ENCODE peak calls at places on chromosomes 5 and 9, in ten cellular contexts. One of them, this sample, is unnamed.

GRCh38 chr9:36101916-36102741 is 34.4 kb upstream of the GLIPR2 start:
- DNase-seq in AG04450: peak
- DNase-seq in H7: no peak
- DNase-seq in adrenal gland: peak
- DNase-seq in T follicular helper cell: no peak
- DNase-seq in AG04449: peak
- DNase-seq in Caki2: peak
- DNase-seq in colonic mucosa: no peak
- DNase-seq in EL: peak
- DNase-seq in activated CD4-positive, alpha-beta T cell treated with anti-CD3 and anti-CD28 coated beads for 1 hour: no peak
- DNase-seq in this sample: no peak

GRCh38 chr5:148776780-148777179 is 49.6 kb upstream of the ADRB2 start:
- DNase-seq in adrenal gland: no peak
- DNase-seq in T follicular helper cell: no peak
- DNase-seq in AG04450: peak
- DNase-seq in Caki2: peak
- DNase-seq in AG04449: peak
- DNase-seq in H7: no peak
- DNase-seq in activated CD4-positive, alpha-beta T cell treated with anti-CD3 and anti-CD28 coated beads for 1 hour: no peak
- DNase-seq in colonic mucosa: no peak
- DNase-seq in EL: peak
- DNase-seq in this sample: no peak

GRCh38 chr9:35114921-35115341 is 731 bp downstream of the ATOSB start:
- DNase-seq in EL: peak
- DNase-seq in activated CD4-positive, alpha-beta T cell treated with anti-CD3 and anti-CD28 coated beads for 1 hour: no peak
- DNase-seq in H7: no peak
- DNase-seq in AG04450: no peak
- DNase-seq in AG04449: no peak
- DNase-seq in adrenal gland: peak
- DNase-seq in colonic mucosa: peak
- DNase-seq in Caki2: peak
- DNase-seq in T follicular helper cell: no peak
- DNase-seq in this sample: peak

GRCh38 chr5:134504629-134505300 is 20.7 kb upstream of the JADE2 start:
- DNase-seq in activated CD4-positive, alpha-beta T cell treated with anti-CD3 and anti-CD28 coated beads for 1 hour: no peak
- DNase-seq in EL: no peak
- DNase-seq in T follicular helper cell: no peak
- DNase-seq in Caki2: no peak
- DNase-seq in adrenal gland: no peak
- DNase-seq in AG04449: no peak
- DNase-seq in colonic mucosa: no peak
- DNase-seq in H7: no peak
- DNase-seq in AG04450: no peak
- DNase-seq in this sample: no peak

GRCh38 chr9:108168451-108168850 is 678.9 kb upstream of the KLF4 start:
- DNase-seq in colonic mucosa: no peak
- DNase-seq in activated CD4-positive, alpha-beta T cell treated with anti-CD3 and anti-CD28 coated beads for 1 hour: no peak
- DNase-seq in H7: no peak
- DNase-seq in AG04450: no peak
- DNase-seq in T follicular helper cell: no peak
- DNase-seq in EL: peak
- DNase-seq in Caki2: no peak
- DNase-seq in adrenal gland: no peak
- DNase-seq in AG04449: no peak
- DNase-seq in this sample: no peak

GRCh38 chr9:130212543-130213297 is 40.5 kb downstream of the NCS1 start:
- DNase-seq in colonic mucosa: no peak
- DNase-seq in Caki2: no peak
- DNase-seq in activated CD4-positive, alpha-beta T cell treated with anti-CD3 and anti-CD28 coated beads for 1 hour: no peak
- DNase-seq in T follicular helper cell: no peak
- DNase-seq in AG04450: no peak
- DNase-seq in H7: no peak
- DNase-seq in AG04449: no peak
- DNase-seq in EL: no peak
- DNase-seq in adrenal gland: no peak
- DNase-seq in this sample: no peak

GRCh38 chr9:4297795-4298254 is 2.0 kb downstream of the GLIS3 start:
- DNase-seq in activated CD4-positive, alpha-beta T cell treated with anti-CD3 and anti-CD28 coated beads for 1 hour: peak
- DNase-seq in AG04449: no peak
- DNase-seq in H7: peak
- DNase-seq in T follicular helper cell: no peak
- DNase-seq in adrenal gland: peak
- DNase-seq in AG04450: no peak
- DNase-seq in EL: peak
- DNase-seq in colonic mucosa: peak
- DNase-seq in Caki2: no peak
- DNase-seq in this sample: no peak

GRCh38 chr9:35229066-35229778 is 67.4 kb downstream of the UNC13B start:
- DNase-seq in adrenal gland: no peak
- DNase-seq in EL: no peak
- DNase-seq in AG04450: no peak
- DNase-seq in activated CD4-positive, alpha-beta T cell treated with anti-CD3 and anti-CD28 coated beads for 1 hour: no peak
- DNase-seq in Caki2: no peak
- DNase-seq in colonic mucosa: no peak
- DNase-seq in AG04449: no peak
- DNase-seq in T follicular helper cell: no peak
- DNase-seq in H7: no peak
- DNase-seq in this sample: no peak

GRCh38 chr9:28810375-28811075 is 1237.2 kb upstream of the C9orf72 start:
- DNase-seq in T follicular helper cell: no peak
- DNase-seq in H7: no peak
- DNase-seq in Caki2: peak
- DNase-seq in EL: no peak
- DNase-seq in adrenal gland: no peak
- DNase-seq in colonic mucosa: no peak
- DNase-seq in activated CD4-positive, alpha-beta T cell treated with anti-CD3 and anti-CD28 coated beads for 1 hour: no peak
- DNase-seq in AG04449: no peak
- DNase-seq in AG04450: no peak
- DNase-seq in this sample: no peak

GRCh38 chr5:61386062-61386800 is 54.2 kb downstream of the ZSWIM6 start:
- DNase-seq in colonic mucosa: no peak
- DNase-seq in AG04449: no peak
- DNase-seq in T follicular helper cell: no peak
- DNase-seq in activated CD4-positive, alpha-beta T cell treated with anti-CD3 and anti-CD28 coated beads for 1 hour: no peak
- DNase-seq in adrenal gland: no peak
- DNase-seq in EL: no peak
- DNase-seq in Caki2: no peak
- DNase-seq in AG04450: no peak
- DNase-seq in H7: no peak
- DNase-seq in this sample: no peak

GRCh38 chr5:169088032-169088726 is 212.8 kb downstream of the SLIT3 start:
- DNase-seq in adrenal gland: no peak
- DNase-seq in EL: no peak
- DNase-seq in H7: no peak
- DNase-seq in colonic mucosa: no peak
- DNase-seq in Caki2: no peak
- DNase-seq in T follicular helper cell: no peak
- DNase-seq in activated CD4-positive, alpha-beta T cell treated with anti-CD3 and anti-CD28 coated beads for 1 hour: no peak
- DNase-seq in AG04450: no peak
- DNase-seq in AG04449: no peak
- DNase-seq in this sample: no peak

GRCh38 chr9:127903557-127904475 is 4.4 kb upstream of the ST6GALNAC6 start:
- DNase-seq in AG04449: no peak
- DNase-seq in H7: peak
- DNase-seq in Caki2: peak
- DNase-seq in T follicular helper cell: peak
- DNase-seq in EL: no peak
- DNase-seq in AG04450: no peak
- DNase-seq in colonic mucosa: peak
- DNase-seq in adrenal gland: no peak
- DNase-seq in activated CD4-positive, alpha-beta T cell treated with anti-CD3 and anti-CD28 coated beads for 1 hour: no peak
- DNase-seq in this sample: peak

GRCh38 chr5:41527201-41527779 is 16.9 kb upstream of the PLCXD3 start:
- DNase-seq in activated CD4-positive, alpha-beta T cell treated with anti-CD3 and anti-CD28 coated beads for 1 hour: no peak
- DNase-seq in AG04449: peak
- DNase-seq in colonic mucosa: no peak
- DNase-seq in T follicular helper cell: no peak
- DNase-seq in adrenal gland: peak
- DNase-seq in EL: peak
- DNase-seq in AG04450: peak
- DNase-seq in H7: no peak
- DNase-seq in Caki2: peak
- DNase-seq in this sample: no peak

GRCh38 chr9:135581636-135582426 is 20.3 kb downstream of the PAEP start:
- DNase-seq in adrenal gland: no peak
- DNase-seq in colonic mucosa: no peak
- DNase-seq in activated CD4-positive, alpha-beta T cell treated with anti-CD3 and anti-CD28 coated beads for 1 hour: no peak
- DNase-seq in H7: no peak
- DNase-seq in EL: no peak
- DNase-seq in Caki2: no peak
- DNase-seq in AG04449: no peak
- DNase-seq in AG04450: no peak
- DNase-seq in T follicular helper cell: no peak
- DNase-seq in this sample: no peak

GRCh38 chr5:67163231-67163756 is 33.3 kb downstream of the CD180 start:
- DNase-seq in adrenal gland: no peak
- DNase-seq in colonic mucosa: no peak
- DNase-seq in AG04450: no peak
- DNase-seq in AG04449: no peak
- DNase-seq in T follicular helper cell: no peak
- DNase-seq in EL: no peak
- DNase-seq in Caki2: no peak
- DNase-seq in activated CD4-positive, alpha-beta T cell treated with anti-CD3 and anti-CD28 coated beads for 1 hour: no peak
- DNase-seq in H7: peak
- DNase-seq in this sample: no peak

GRCh38 chr5:87229780-87230179 is 37.9 kb upstream of the RASA1 start:
- DNase-seq in T follicular helper cell: no peak
- DNase-seq in AG04450: no peak
- DNase-seq in Caki2: no peak
- DNase-seq in adrenal gland: no peak
- DNase-seq in H7: no peak
- DNase-seq in colonic mucosa: no peak
- DNase-seq in EL: peak
- DNase-seq in AG04449: no peak
- DNase-seq in activated CD4-positive, alpha-beta T cell treated with anti-CD3 and anti-CD28 coated beads for 1 hour: no peak
- DNase-seq in this sample: no peak

GRCh38 chr5:33969572-33970452 is 14.7 kb downstream of the SLC45A2 start:
- DNase-seq in Caki2: no peak
- DNase-seq in adrenal gland: peak
- DNase-seq in H7: peak
- DNase-seq in AG04450: peak
- DNase-seq in colonic mucosa: no peak
- DNase-seq in activated CD4-positive, alpha-beta T cell treated with anti-CD3 and anti-CD28 coated beads for 1 hour: no peak
- DNase-seq in T follicular helper cell: no peak
- DNase-seq in AG04449: no peak
- DNase-seq in EL: peak
- DNase-seq in this sample: no peak

GRCh38 chr9:96460877-96461276 is 10.9 kb downstream of the HABP4 start:
- DNase-seq in colonic mucosa: no peak
- DNase-seq in adrenal gland: no peak
- DNase-seq in Caki2: no peak
- DNase-seq in activated CD4-positive, alpha-beta T cell treated with anti-CD3 and anti-CD28 coated beads for 1 hour: no peak
- DNase-seq in T follicular helper cell: no peak
- DNase-seq in EL: peak
- DNase-seq in AG04450: no peak
- DNase-seq in H7: no peak
- DNase-seq in AG04449: peak
- DNase-seq in this sample: no peak

GRCh38 chr5:14433202-14433601 is 148.4 kb upstream of the OTULINL start:
- DNase-seq in colonic mucosa: no peak
- DNase-seq in H7: no peak
- DNase-seq in Caki2: no peak
- DNase-seq in adrenal gland: no peak
- DNase-seq in activated CD4-positive, alpha-beta T cell treated with anti-CD3 and anti-CD28 coated beads for 1 hour: no peak
- DNase-seq in EL: no peak
- DNase-seq in T follicular helper cell: no peak
- DNase-seq in AG04450: no peak
- DNase-seq in AG04449: no peak
- DNase-seq in this sample: no peak

GRCh38 chr9:115850548-115851304 is 302.9 kb upstream of the PAPPA start:
- DNase-seq in H7: no peak
- DNase-seq in EL: peak
- DNase-seq in activated CD4-positive, alpha-beta T cell treated with anti-CD3 and anti-CD28 coated beads for 1 hour: no peak
- DNase-seq in adrenal gland: no peak
- DNase-seq in AG04449: no peak
- DNase-seq in colonic mucosa: no peak
- DNase-seq in AG04450: peak
- DNase-seq in T follicular helper cell: no peak
- DNase-seq in Caki2: no peak
- DNase-seq in this sample: no peak

GRCh38 chr5:74763504-74763903 is 3.4 kb downstream of the GFM2 start:
- DNase-seq in H7: no peak
- DNase-seq in AG04449: no peak
- DNase-seq in colonic mucosa: no peak
- DNase-seq in activated CD4-positive, alpha-beta T cell treated with anti-CD3 and anti-CD28 coated beads for 1 hour: no peak
- DNase-seq in EL: no peak
- DNase-seq in T follicular helper cell: no peak
- DNase-seq in AG04450: no peak
- DNase-seq in adrenal gland: no peak
- DNase-seq in Caki2: no peak
- DNase-seq in this sample: no peak

GRCh38 chr5:143514915-143515314 is 111.4 kb upstream of the NR3C1 start:
- DNase-seq in AG04449: no peak
- DNase-seq in adrenal gland: no peak
- DNase-seq in colonic mucosa: no peak
- DNase-seq in T follicular helper cell: no peak
- DNase-seq in Caki2: no peak
- DNase-seq in AG04450: no peak
- DNase-seq in H7: no peak
- DNase-seq in EL: no peak
- DNase-seq in activated CD4-positive, alpha-beta T cell treated with anti-CD3 and anti-CD28 coated beads for 1 hour: no peak
- DNase-seq in this sample: no peak

GRCh38 chr5:57979671-57980070 is 480.2 kb downstream of the PLK2 start:
- DNase-seq in colonic mucosa: no peak
- DNase-seq in activated CD4-positive, alpha-beta T cell treated with anti-CD3 and anti-CD28 coated beads for 1 hour: no peak
- DNase-seq in T follicular helper cell: no peak
- DNase-seq in Caki2: no peak
- DNase-seq in H7: no peak
- DNase-seq in EL: no peak
- DNase-seq in adrenal gland: no peak
- DNase-seq in AG04449: no peak
- DNase-seq in AG04450: no peak
- DNase-seq in this sample: no peak

GRCh38 chr5:131979816-131980215 is 31.6 kb downstream of the ACSL6 start:
- DNase-seq in H7: no peak
- DNase-seq in T follicular helper cell: no peak
- DNase-seq in adrenal gland: no peak
- DNase-seq in activated CD4-positive, alpha-beta T cell treated with anti-CD3 and anti-CD28 coated beads for 1 hour: no peak
- DNase-seq in Caki2: no peak
- DNase-seq in AG04449: no peak
- DNase-seq in EL: no peak
- DNase-seq in colonic mucosa: no peak
- DNase-seq in AG04450: no peak
- DNase-seq in this sample: no peak

GRCh38 chr5:97021416-97021815 is 85.5 kb downstream of the LNPEP start:
- DNase-seq in T follicular helper cell: no peak
- DNase-seq in EL: no peak
- DNase-seq in AG04450: no peak
- DNase-seq in AG04449: no peak
- DNase-seq in adrenal gland: no peak
- DNase-seq in Caki2: no peak
- DNase-seq in colonic mucosa: no peak
- DNase-seq in H7: no peak
- DNase-seq in activated CD4-positive, alpha-beta T cell treated with anti-CD3 and anti-CD28 coated beads for 1 hour: no peak
- DNase-seq in this sample: no peak

GRCh38 chr9:74760031-74760700 is 127.6 kb downstream of the TRPM6 start:
- DNase-seq in T follicular helper cell: no peak
- DNase-seq in Caki2: peak
- DNase-seq in EL: peak
- DNase-seq in colonic mucosa: no peak
- DNase-seq in activated CD4-positive, alpha-beta T cell treated with anti-CD3 and anti-CD28 coated beads for 1 hour: no peak
- DNase-seq in adrenal gland: no peak
- DNase-seq in AG04449: peak
- DNase-seq in AG04450: peak
- DNase-seq in H7: no peak
- DNase-seq in this sample: no peak

This sample was measured in effector memory CD4-positive, alpha-beta T cell.